ENCODE peak calls at places on chromosomes 16 and 17, in four cellular contexts. A, T, P and G are unnamed samples.

GRCh38 chr16:2964416-2965223 is 545 bp downstream of the KREMEN2 start:
- DNase-seq in A (no peak), P (peak), T (peak), G (no peak)

GRCh38 chr16:11333010-11333409 is 12.2 kb upstream of the RMI2 start:
- DNase-seq in P (no peak), T (no peak), A (no peak), G (no peak)

GRCh38 chr17:76793775-76794174 is 55.9 kb downstream of the MFSD11 start:
- DNase-seq in A (no peak), P (no peak), T (no peak), G (no peak)

GRCh38 chr17:54013117-54013516 is 190.4 kb downstream of the KIF2B start:
- DNase-seq in A (no peak), T (no peak), P (no peak), G (no peak)

GRCh38 chr16:11161974-11162373 is 94.0 kb downstream of the SOCS1 start:
- DNase-seq in P (no peak), T (no peak), A (no peak), G (no peak)

GRCh38 chr17:79844869-79845600 is 5.8 kb upstream of the CBX4 start:
- DNase-seq in T (peak), A (no peak), P (peak), G (no peak)

GRCh38 chr16:17026600-17027242 is 444.0 kb downstream of the XYLT1 start:
- DNase-seq in P (no peak), A (no peak), T (no peak), G (no peak)

GRCh38 chr16:5791011-5791410 is 693.4 kb upstream of the EEF2KMT start:
- DNase-seq in T (no peak), P (no peak), A (no peak), G (no peak)

GRCh38 chr16:28312327-28312726 is 20.0 kb downstream of the SBK1 start:
- DNase-seq in T (no peak), P (no peak), A (no peak), G (no peak)

GRCh38 chr16:86511317-86512161 is 1.2 kb downstream of the FOXF1 start:
- DNase-seq in P (no peak), T (no peak), A (no peak), G (no peak)

GRCh38 chr16:11111166-11111565 is 144.8 kb downstream of the SOCS1 start:
- DNase-seq in A (no peak), T (no peak), P (no peak), G (no peak)

GRCh38 chr16:15855704-15856003 is 1.2 kb downstream of the MYH11 start:
- DNase-seq in T (no peak), A (no peak), P (no peak), G (no peak)

DNA sequence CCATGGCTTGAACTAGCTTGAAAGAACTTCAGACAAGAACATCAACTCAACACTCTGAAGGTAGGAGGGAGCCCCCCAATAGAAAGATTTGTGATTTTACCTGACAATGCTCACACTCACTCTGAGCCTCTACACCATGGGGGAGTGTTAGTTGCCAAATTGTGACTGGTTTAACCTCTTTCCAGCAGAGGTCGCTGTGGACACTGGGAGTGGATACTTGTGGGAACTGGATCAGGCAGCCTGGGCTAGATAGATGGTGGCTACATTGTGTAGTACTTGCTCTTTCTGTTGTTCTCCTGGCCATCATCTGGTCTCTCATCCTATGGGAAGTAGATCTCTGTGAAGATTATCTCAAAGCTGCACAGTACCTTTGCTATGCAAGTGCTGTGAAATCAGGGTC is 2.9 kb downstream of the SMPD3 start:
- DNase-seq in T (peak), P (peak), A (no peak), G (no peak)
- TF ChIP-seq CTCF in T (peak), P (peak), A (peak), G (no peak)

GRCh38 chr16:89924298-89924924 is 1.3 kb downstream of the TUBB3 start:
- DNase-seq in T (peak), P (peak), A (no peak), G (no peak)
- TF ChIP-seq CTCF in T (no peak), P (no peak), A (no peak), G (no peak)

GRCh38 chr16:13062219-13062618 is 160.8 kb downstream of the SHISA9 start:
- DNase-seq in T (no peak), P (no peak), A (no peak), G (no peak)
- TF ChIP-seq CTCF in T (no peak), P (no peak), A (no peak), G (no peak)

DNA sequence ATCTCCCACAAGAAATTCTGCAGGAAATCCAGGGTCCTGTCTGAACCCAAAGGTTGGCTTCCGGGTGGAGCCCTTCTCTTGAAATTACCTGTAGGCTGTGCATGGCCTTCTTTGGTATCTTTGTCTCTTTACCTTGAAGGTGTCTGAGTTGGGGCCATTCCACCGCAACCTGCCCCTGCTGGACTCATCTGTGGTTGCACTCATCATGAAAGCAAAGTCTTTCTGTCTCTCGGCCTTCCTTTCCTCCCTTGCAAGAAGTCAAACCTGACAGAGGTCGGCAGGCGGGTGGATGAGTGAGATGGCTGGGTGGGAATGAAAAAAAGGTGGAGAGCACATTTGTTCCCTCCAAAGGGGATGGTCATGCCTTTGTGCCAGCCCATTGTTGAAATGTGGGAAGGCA is 25.1 kb downstream of the SALL1 start:
- DNase-seq in T (peak), P (no peak), A (no peak), G (no peak)
- TF ChIP-seq CTCF in T (no peak), P (no peak), A (no peak), G (no peak)

GRCh38 chr16:75555707-75556512 is at the start of gene TMEM231:
- DNase-seq in A (peak), P (peak), T (peak), G (peak)
- TF ChIP-seq CTCF in A (peak), P (peak), T (no peak), G (no peak)

GRCh38 chr16:84965428-84966149 is 45.7 kb downstream of the ZDHHC7 start:
- DNase-seq in T (no peak), P (no peak), A (no peak), G (no peak)

GRCh38 chr16:84960942-84961341 is 50.4 kb downstream of the ZDHHC7 start:
- DNase-seq in T (no peak), P (no peak), A (no peak), G (no peak)

GRCh38 chr16:84966150-84966447 is 45.2 kb downstream of the ZDHHC7 start:
- DNase-seq in T (no peak), A (no peak), P (no peak), G (no peak)

GRCh38 chr16:84964729-84965128 is 46.6 kb downstream of the ZDHHC7 start:
- DNase-seq in P (no peak), A (no peak), T (no peak), G (no peak)

DNA sequence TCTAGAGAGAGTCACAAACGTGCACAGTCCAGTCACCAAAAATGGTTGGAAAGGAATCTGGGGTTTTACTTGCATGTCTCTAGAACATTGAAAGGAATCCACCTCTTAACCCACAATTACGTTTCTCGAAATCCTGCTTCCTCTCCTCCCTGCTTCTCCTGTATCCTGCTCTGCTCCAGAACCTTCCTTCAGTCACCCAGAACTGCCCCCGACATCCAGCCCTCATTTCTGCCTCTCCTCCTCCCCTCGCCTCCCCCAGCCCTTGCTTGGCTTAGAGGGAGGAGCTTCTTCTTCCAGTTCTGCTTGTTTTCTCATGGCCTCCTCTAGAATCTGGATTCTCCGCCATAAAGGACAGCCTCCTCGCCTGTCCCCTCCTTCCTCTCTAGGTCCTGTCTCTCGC is 48.3 kb downstream of the ZDHHC7 start:
- DNase-seq in P (no peak), A (no peak), T (no peak), G (no peak)
- TF ChIP-seq CTCF in P (no peak), A (no peak), T (no peak), G (no peak)

GRCh38 chr16:1073566-1074378 is 1.2 kb downstream of the SSTR5 start:
- DNase-seq in P (no peak), T (peak), A (no peak), G (no peak)
- TF ChIP-seq CTCF in P (peak), T (peak), A (no peak), G (no peak)

DNA sequence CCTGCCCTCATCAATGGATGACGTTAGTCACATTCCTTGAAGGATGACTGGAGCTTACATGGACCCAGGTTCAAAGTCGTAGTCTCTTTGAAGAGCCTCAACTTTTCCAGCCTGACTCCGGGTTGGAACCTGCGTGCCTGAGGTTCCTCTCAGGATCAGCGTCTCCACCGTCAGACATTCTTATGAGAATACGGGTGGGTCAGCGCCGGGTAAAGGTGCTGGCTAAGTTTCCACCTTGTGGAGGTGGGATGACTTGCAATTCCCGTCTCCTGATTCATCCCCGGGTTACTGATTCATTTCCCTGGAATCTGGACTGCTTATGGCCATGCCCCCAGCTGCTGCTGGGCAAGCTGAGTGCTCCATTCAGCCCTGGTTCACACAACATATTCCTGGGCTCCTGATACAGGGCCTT is 38.9 kb upstream of the CMIP start:
- DNase-seq in T (peak), A (no peak), P (no peak), G (no peak)
- TF ChIP-seq CTCF in T (no peak), A (no peak), P (peak), G (no peak)

GRCh38 chr17:58096892-58097291 is 13.7 kb downstream of the DYNLL2 start:
- DNase-seq in P (no peak), T (no peak), A (no peak), G (no peak)
- TF ChIP-seq CTCF in P (no peak), T (no peak), A (no peak), G (no peak)

GRCh38 chr17:75740631-75741077 is 19.4 kb downstream of the ITGB4 start:
- DNase-seq in P (no peak), T (no peak), A (no peak), G (no peak)
- TF ChIP-seq CTCF in P (no peak), T (no peak), A (no peak), G (no peak)